ENCODE peak calls at places on chromosome 9, in four cellular contexts. X is DMS 273 treated with DMSO at 0.1 percent for 48 hours, J is T-helper 17 cell, M is fibroblast of lung. U is an unnamed sample.

GRCh38 chr9:125759812-125760134 is 12.6 kb downstream of the PBX3 start:
- DNase-seq in X (no peak), J (no peak), M (no peak), U (peak; percentile 53)

GRCh38 chr9:125189011-125189360 is 617 bp downstream of the PPP6C start:
- DNase-seq in X (no peak), J (peak; percentile 20), M (no peak), U (no peak)

GRCh38 chr9:13278023-13278367 is 1.5 kb downstream of the MPDZ start:
- DNase-seq in X (no peak), J (no peak), M (peak; percentile 35), U (no peak)

GRCh38 chr9:135039916-135040645 is 47.4 kb upstream of the OLFM1 start:
- DNase-seq in X (no peak), J (no peak), M (no peak), U (no peak)

GRCh38 chr9:98130576-98131228 is 11.7 kb upstream of the TRIM14 start:
- DNase-seq in X (no peak), J (no peak), M (no peak), U (no peak)

GRCh38 chr9:16257604-16258003 is 612.9 kb downstream of the BNC2 start:
- DNase-seq in X (no peak), J (no peak), M (no peak), U (no peak)

GRCh38 chr9:18438300-18438925 is 35.5 kb upstream of the ADAMTSL1 start:
- DNase-seq in X (no peak), J (no peak), M (peak; percentile 64), U (peak; percentile 38)

GRCh38 chr9:79049371-79049770 is 522.4 kb upstream of the TLE4 start:
- DNase-seq in X (no peak), J (no peak), M (no peak), U (no peak)

GRCh38 chr9:89639367-89639795 is 34.6 kb downstream of the GADD45G start:
- DNase-seq in X (no peak), J (no peak), M (no peak), U (no peak)

GRCh38 chr9:127835930-127836586 is 18.4 kb downstream of the ENG start:
- DNase-seq in X (no peak), J (no peak), M (peak; percentile 62), U (peak; percentile 74)

GRCh38 chr9:78778843-78779486 is 482.0 kb downstream of the PSAT1 start:
- DNase-seq in X (no peak), J (no peak), M (no peak), U (no peak)

GRCh38 chr9:89929721-89930480 is 325.1 kb downstream of the GADD45G start:
- DNase-seq in X (no peak), J (no peak), M (peak; percentile 33), U (no peak)

GRCh38 chr9:133701981-133702797 is 36.0 kb downstream of the SARDH start:
- DNase-seq in X (no peak), J (peak; percentile 51), M (peak; percentile 42), U (no peak)

GRCh38 chr9:19998823-19999455 is 210.1 kb upstream of the SLC24A2 start:
- DNase-seq in X (no peak), J (no peak), M (no peak), U (peak; percentile 67)

GRCh38 chr9:110123364-110124095 is 84.4 kb downstream of the C9orf152 start:
- DNase-seq in X (no peak), J (no peak), M (peak; percentile 58), U (peak; percentile 80)

GRCh38 chr9:87898151-87898550 is 15.5 kb downstream of the SPATA31E1 start:
- DNase-seq in X (no peak), J (no peak), M (peak; percentile 15), U (peak; percentile 44)

GRCh38 chr9:136316271-136316751 is 11.0 kb upstream of the GPSM1 start:
- DNase-seq in X (no peak), J (no peak), M (no peak), U (no peak)

GRCh38 chr9:130936285-130937117 is 2.5 kb downstream of the FIBCD1 start:
- DNase-seq in X (peak; percentile 83), J (no peak), M (peak; percentile 79), U (no peak)

GRCh38 chr9:131382850-131383729 is 10.8 kb upstream of the PRRC2B start:
- DNase-seq in X (peak; percentile 82), J (no peak), M (peak; percentile 87), U (peak; percentile 85)

GRCh38 chr9:111301195-111301594 is 28.8 kb downstream of the OR2K2 start:
- DNase-seq in X (no peak), J (no peak), M (peak; percentile 70), U (peak; percentile 81)

GRCh38 chr9:114431003-114431402 is 43.2 kb upstream of the AKNA start:
- DNase-seq in X (no peak), J (no peak), M (no peak), U (no peak)

GRCh38 chr9:134775552-134775951 is 105.1 kb upstream of the FCN2 start:
- DNase-seq in X (no peak), J (no peak), M (peak; percentile 67), U (peak; percentile 23)

GRCh38 chr9:76996700-76997099 is 22.8 kb upstream of the FOXB2 start:
- DNase-seq in X (no peak), J (no peak), M (no peak), U (peak; percentile 45)

GRCh38 chr9:98766548-98766947 is 29.8 kb downstream of the ANKS6 start:
- DNase-seq in X (no peak), J (no peak), M (peak; percentile 53), U (no peak)

GRCh38 chr9:115335441-115335840 is 217.5 kb upstream of the TNC start:
- DNase-seq in X (no peak), J (no peak), M (no peak), U (no peak)

U was measured in HCEC 1CT.